ENCODE peak calls at places on chromosome 12, in seven cellular contexts. X is neuronal stem cell, J is ovary, G is A549, S is gastrocnemius medialis, E is right lobe of liver, B is fibroblast of lung. A is an unnamed sample.

GRCh38 chr12:40054554-40055226 is 51.2 kb downstream of the SLC2A13 start:
- DNase-seq in X (no peak), J (peak; percentile 41), G (peak; percentile 21), S (peak; percentile 26), E (no peak), B (peak; percentile 73), A (no peak)

GRCh38 chr12:47251919-47252318 is 172.2 kb upstream of the AMIGO2 start:
- DNase-seq in X (no peak), J (no peak), G (no peak), S (no peak), E (no peak), B (no peak), A (no peak)

GRCh38 chr12:109513977-109514376 is 36.5 kb downstream of the UBE3B start:
- DNase-seq in X (no peak), J (no peak), G (no peak), S (no peak), E (no peak), B (no peak), A (no peak)

GRCh38 chr12:94109154-94109553 is 39.2 kb upstream of the PLXNC1 start:
- DNase-seq in X (no peak), J (no peak), G (no peak), S (no peak), E (no peak), B (peak; percentile 48), A (no peak)

GRCh38 chr12:67472551-67472950 is 176.0 kb upstream of the DYRK2 start:
- DNase-seq in X (no peak), J (no peak), G (no peak), S (peak; percentile 53), E (no peak), B (no peak), A (no peak)

GRCh38 chr12:98532687-98533304 is 17.4 kb downstream of the TMPO start:
- DNase-seq in X (peak; percentile 24), J (no peak), G (peak; percentile 49), S (no peak), E (no peak), B (peak; percentile 64), A (no peak)

GRCh38 chr12:24125280-24125679 is 175.8 kb upstream of the SOX5 start:
- DNase-seq in X (no peak), J (no peak), G (no peak), S (no peak), E (no peak), B (no peak), A (no peak)

GRCh38 chr12:102880783-102881182 is 36.3 kb downstream of the PAH start:
- DNase-seq in X (no peak), J (no peak), G (no peak), S (no peak), E (no peak), B (no peak), A (no peak)

GRCh38 chr12:103756443-103756842 is 84.6 kb downstream of the NT5DC3 start:
- DNase-seq in X (no peak), J (no peak), G (no peak), S (no peak), E (no peak), B (no peak), A (no peak)

GRCh38 chr12:21129352-21129751 is 1.6 kb upstream of the SLCO1B1 start:
- DNase-seq in X (no peak), J (no peak), G (no peak), S (no peak), E (no peak), B (no peak), A (no peak)

GRCh38 chr12:75208851-75209781 is 523 bp downstream of the KCNC2 start:
- DNase-seq in X (peak; percentile 73), J (no peak), G (no peak), S (no peak), E (peak; percentile 37), B (peak; percentile 36), A (peak; percentile 54)

GRCh38 chr12:57158186-57158585 is 10.8 kb upstream of the LRP1-AS start:
- DNase-seq in X (no peak), J (no peak), G (no peak), S (no peak), E (no peak), B (no peak), A (no peak)

GRCh38 chr12:65606008-65606766 is 218.1 kb upstream of the HMGA2 start:
- DNase-seq in X (no peak), J (no peak), G (no peak), S (no peak), E (no peak), B (no peak), A (no peak)

GRCh38 chr12:126191037-126191891 is 1126.0 kb downstream of the AACS start:
- DNase-seq in X (peak; percentile 15), J (no peak), G (no peak), S (no peak), E (no peak), B (no peak), A (no peak)

GRCh38 chr12:107406932-107407331 is 278.7 kb upstream of the PWP1 start:
- DNase-seq in X (no peak), J (no peak), G (no peak), S (no peak), E (no peak), B (no peak), A (no peak)

GRCh38 chr12:126708492-126708896 is 1558.5 kb upstream of the TMEM132C start:
- DNase-seq in X (no peak), J (no peak), G (no peak), S (no peak), E (no peak), B (no peak), A (no peak)

GRCh38 chr12:24244801-24245200 is 295.3 kb upstream of the SOX5 start:
- DNase-seq in X (no peak), J (no peak), G (no peak), S (no peak), E (no peak), B (no peak), A (no peak)

DNA sequence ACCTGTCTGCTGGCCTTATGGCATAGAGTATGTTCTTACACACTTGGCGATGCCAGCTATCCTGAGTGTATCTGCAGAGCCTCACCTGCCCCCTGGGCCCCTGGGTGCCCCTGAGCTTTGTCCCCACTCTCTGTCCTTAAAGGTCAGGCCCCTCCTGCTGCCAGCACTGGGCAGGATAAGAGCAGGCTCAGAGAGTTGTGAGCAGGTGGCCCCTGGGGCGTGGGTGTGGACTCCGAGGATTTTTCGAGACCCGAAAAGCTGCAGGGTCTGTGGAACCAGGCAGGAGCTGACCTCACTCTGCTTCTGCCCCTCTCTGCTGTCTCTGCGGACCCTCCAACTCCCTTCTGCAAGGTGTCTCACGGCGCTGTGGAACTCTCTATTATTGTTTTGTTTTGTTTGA is 8.2 kb downstream of the HIP1R start:
- DNase-seq in X (no peak), J (no peak), G (no peak), S (no peak), E (peak; percentile 39), B (no peak), A (no peak)
- H3K27ac ChIP-seq in X (no peak overlapping the region), J (no peak overlapping the region), G (no peak overlapping the region), S (no peak overlapping the region), E (no peak overlapping the region), B (no peak overlapping the region), A (no peak overlapping the region)

GRCh38 chr12:116143883-116144266 is 133.6 kb downstream of the MED13L start:
- DNase-seq in X (no peak), J (no peak), G (no peak), S (no peak), E (no peak), B (peak; percentile 64), A (no peak)
- H3K27ac ChIP-seq in X (peak overlapping the region; percentile 39), J (no peak overlapping the region), G (peak overlapping the region; percentile 61), S (peak overlapping the region; percentile 32), E (no peak overlapping the region), B (peak overlapping the region; percentile 30), A (peak overlapping the region; percentile 29)

GRCh38 chr12:110537605-110538409 is 35.7 kb downstream of the RAD9B start:
- DNase-seq in X (no peak), J (no peak), G (no peak), S (peak; percentile 98), E (peak; percentile 78), B (peak; percentile 27), A (peak; percentile 78)

GRCh38 chr12:110536834-110537604 is 34.9 kb downstream of the RAD9B start:
- DNase-seq in X (no peak), J (no peak), G (no peak), S (peak; percentile 56), E (no peak), B (no peak), A (peak; percentile 63)

GRCh38 chr12:110543252-110543959 is 39.7 kb downstream of the PPTC7 start:
- DNase-seq in X (no peak), J (peak; percentile 95), G (no peak), S (peak; percentile 99), E (peak; percentile 89), B (peak; percentile 96), A (peak; percentile 70)

GRCh38 chr12:110538869-110539622 is 36.9 kb downstream of the RAD9B start:
- DNase-seq in X (no peak), J (no peak), G (no peak), S (peak; percentile 80), E (no peak), B (no peak), A (no peak)

GRCh38 chr12:110540048-110540447 is 37.9 kb downstream of the RAD9B start:
- DNase-seq in X (no peak), J (no peak), G (no peak), S (no peak), E (no peak), B (no peak), A (no peak)
- H3K27ac ChIP-seq in X (no peak overlapping the region), J (no peak overlapping the region), G (no peak overlapping the region), S (peak overlapping the region; percentile 94), E (no peak overlapping the region), B (no peak overlapping the region), A (no peak overlapping the region)

GRCh38 chr12:131537267-131537920 is 173.5 kb upstream of the SFSWAP start:
- DNase-seq in X (no peak), J (no peak), G (no peak), S (no peak), E (no peak), B (no peak), A (no peak)

GRCh38 chr12:131536337-131536736 is 174.6 kb upstream of the SFSWAP start:
- DNase-seq in X (no peak), J (no peak), G (no peak), S (peak; percentile 58), E (no peak), B (no peak), A (peak; percentile 14)

GRCh38 chr12:131539381-131539780 is 171.5 kb upstream of the SFSWAP start:
- DNase-seq in X (no peak), J (no peak), G (no peak), S (no peak), E (no peak), B (no peak), A (no peak)

GRCh38 chr12:131535779-131536178 is 175.1 kb upstream of the SFSWAP start:
- DNase-seq in X (no peak), J (no peak), G (no peak), S (peak; percentile 19), E (no peak), B (no peak), A (no peak)

GRCh38 chr12:131536766-131537165 is 174.1 kb upstream of the SFSWAP start:
- DNase-seq in X (no peak), J (no peak), G (no peak), S (no peak), E (no peak), B (no peak), A (no peak)
- H3K27ac ChIP-seq in X (no peak overlapping the region), J (no peak overlapping the region), G (no peak overlapping the region), S (no peak overlapping the region), E (no peak overlapping the region), B (no peak overlapping the region), A (no peak overlapping the region)

DNA sequence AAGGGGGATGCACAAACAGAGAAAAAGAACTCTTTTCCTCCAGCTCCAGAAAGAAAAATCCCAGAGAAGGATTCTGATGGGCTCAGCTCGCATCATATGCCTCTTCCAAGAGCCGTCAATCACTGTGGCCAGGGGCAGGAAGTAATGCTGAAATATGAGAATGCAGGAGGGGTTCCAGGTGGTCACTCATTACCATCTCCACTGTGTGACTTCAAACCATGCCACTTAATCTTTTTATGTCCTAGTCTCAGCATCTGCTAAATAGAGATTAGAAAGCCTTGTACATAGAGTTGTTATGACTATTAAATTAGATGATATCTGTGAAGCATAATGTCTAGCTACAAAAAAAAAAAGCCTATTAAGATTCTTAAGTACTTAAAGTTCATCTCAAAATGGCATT is 65.6 kb upstream of the FICD start:
- DNase-seq in X (no peak), J (no peak), G (no peak), S (no peak), E (no peak), B (no peak), A (no peak)
- H3K27ac ChIP-seq in X (no peak overlapping the region), J (no peak overlapping the region), G (no peak overlapping the region), S (no peak overlapping the region), E (no peak overlapping the region), B (no peak overlapping the region), A (no peak overlapping the region)

A was measured in SJCRH30.